ENCODE peak calls at places on chromosomes 6 and 20, in five cellular contexts. F, K, I, P and X are unnamed samples.

GRCh38 chr6:26097268-26097875 is 10.1 kb downstream of the HFE start:
- DNase-seq in F (peak; percentile 36), K (no peak), I (no peak), P (peak; percentile 52), X (peak; percentile 37)

GRCh38 chr20:41135187-41135887 is 2.0 kb upstream of the PLCG1 start:
- DNase-seq in F (no peak), K (peak; percentile 60), I (no peak), P (peak; percentile 21), X (no peak)

GRCh38 chr6:69732640-69733039 is 64.2 kb downstream of the LMBRD1 start:
- DNase-seq in F (no peak), K (no peak), I (no peak), P (peak; percentile 1), X (no peak)

GRCh38 chr6:170189236-170189635 is 101.6 kb downstream of the DLL1 start:
- DNase-seq in F (no peak), K (no peak), I (no peak), P (no peak), X (no peak)

GRCh38 chr20:58808296-58809046 is 42.2 kb downstream of the GNAS-AS1 start:
- DNase-seq in F (no peak), K (no peak), I (no peak), P (peak; percentile 60), X (no peak)

GRCh38 chr6:49423817-49424216 is 39.2 kb downstream of the MMUT start:
- DNase-seq in F (no peak), K (no peak), I (no peak), P (peak; percentile 32), X (no peak)

GRCh38 chr6:56868687-56869086 is 86.2 kb upstream of the BEND6 start:
- DNase-seq in F (no peak), K (no peak), I (no peak), P (peak; percentile 61), X (no peak)

GRCh38 chr20:57224641-57225138 is 41.8 kb downstream of the BMP7 start:
- DNase-seq in F (no peak), K (no peak), I (no peak), P (no peak), X (no peak)

GRCh38 chr20:47221036-47221625 is 135.4 kb downstream of the ZMYND8 start:
- DNase-seq in F (no peak), K (no peak), I (no peak), P (no peak), X (no peak)